ENCODE peak calls at places on chromosomes 6 and 20, in four cellular contexts. One of them, this sample, is unnamed.

GRCh38 chr6:169188051-169188863 is 65.4 kb downstream of the THBS2 start:
- DNase-seq in PC-3: peak; percentile 37
- DNase-seq in breast epithelium: no peak
- DNase-seq in adrenal gland: no peak
- DNase-seq in this sample: peak; percentile 65

GRCh38 chr6:139429559-139430150 is 55.2 kb upstream of the CITED2 start:
- DNase-seq in PC-3: no peak
- DNase-seq in breast epithelium: no peak
- DNase-seq in adrenal gland: no peak
- DNase-seq in this sample: no peak

GRCh38 chr6:37732688-37733087 is 35.0 kb upstream of the MDGA1 start:
- DNase-seq in PC-3: no peak
- DNase-seq in breast epithelium: no peak
- DNase-seq in adrenal gland: no peak
- DNase-seq in this sample: no peak

GRCh38 chr6:158460602-158461092 is 99.2 kb upstream of the TMEM181 start:
- DNase-seq in PC-3: peak; percentile 63
- DNase-seq in breast epithelium: no peak
- DNase-seq in adrenal gland: no peak
- DNase-seq in this sample: peak; percentile 61

GRCh38 chr6:7730003-7730402 is 4.1 kb downstream of the BMP6 start:
- DNase-seq in PC-3: peak; percentile 10
- DNase-seq in breast epithelium: no peak
- DNase-seq in adrenal gland: no peak
- DNase-seq in this sample: no peak

GRCh38 chr20:31602430-31602778 is 2.7 kb upstream of the ID1 start:
- DNase-seq in PC-3: no peak
- DNase-seq in breast epithelium: no peak
- DNase-seq in adrenal gland: no peak
- DNase-seq in this sample: peak; percentile 43

GRCh38 chr6:111842271-111842822 is 30.9 kb downstream of the FYN start:
- DNase-seq in PC-3: no peak
- DNase-seq in breast epithelium: no peak
- DNase-seq in adrenal gland: no peak
- DNase-seq in this sample: no peak

GRCh38 chr6:57024321-57024720 is 22.2 kb upstream of the KIAA1586 start:
- DNase-seq in PC-3: no peak
- DNase-seq in breast epithelium: no peak
- DNase-seq in adrenal gland: no peak
- DNase-seq in this sample: no peak

GRCh38 chr6:6700421-6700820 is 111.9 kb downstream of the LY86 start:
- DNase-seq in PC-3: no peak
- DNase-seq in breast epithelium: no peak
- DNase-seq in adrenal gland: no peak
- DNase-seq in this sample: no peak

GRCh38 chr6:141685416-141685815 is 447.3 kb upstream of the GJE1 start:
- DNase-seq in PC-3: no peak
- DNase-seq in breast epithelium: no peak
- DNase-seq in adrenal gland: no peak
- DNase-seq in this sample: no peak

GRCh38 chr20:19995220-19995863 is 21.8 kb upstream of the NAA20 start:
- DNase-seq in PC-3: peak; percentile 77
- DNase-seq in breast epithelium: no peak
- DNase-seq in adrenal gland: no peak
- DNase-seq in this sample: peak; percentile 13

GRCh38 chr6:139951172-139951571 is 576.7 kb upstream of the CITED2 start:
- DNase-seq in PC-3: no peak
- DNase-seq in breast epithelium: no peak
- DNase-seq in adrenal gland: no peak
- DNase-seq in this sample: no peak

GRCh38 chr20:38863024-38863851 is 57.7 kb downstream of the PPP1R16B start:
- DNase-seq in PC-3: no peak
- DNase-seq in breast epithelium: no peak
- DNase-seq in adrenal gland: no peak
- DNase-seq in this sample: no peak

GRCh38 chr6:22899446-22899845 is 330.1 kb downstream of the HDGFL1 start:
- DNase-seq in PC-3: no peak
- DNase-seq in breast epithelium: no peak
- DNase-seq in adrenal gland: no peak
- DNase-seq in this sample: no peak

GRCh38 chr6:140183881-140184280 is 809.4 kb upstream of the CITED2 start:
- DNase-seq in PC-3: no peak
- DNase-seq in breast epithelium: no peak
- DNase-seq in adrenal gland: no peak
- DNase-seq in this sample: no peak

GRCh38 chr6:160348552-160349441 is 619 bp downstream of the SLC22A3 start:
- DNase-seq in PC-3: peak; percentile 20
- DNase-seq in breast epithelium: no peak
- DNase-seq in adrenal gland: peak; percentile 51
- DNase-seq in this sample: peak; percentile 28

GRCh38 chr6:44078795-44079671 is 48.2 kb downstream of the MRPL14 start:
- DNase-seq in PC-3: peak; percentile 92
- DNase-seq in breast epithelium: peak; percentile 80
- DNase-seq in adrenal gland: peak; percentile 70
- DNase-seq in this sample: peak; percentile 73

GRCh38 chr6:85008311-85009015 is 244.1 kb upstream of the TBX18 start:
- DNase-seq in PC-3: peak; percentile 27
- DNase-seq in breast epithelium: no peak
- DNase-seq in adrenal gland: no peak
- DNase-seq in this sample: no peak

GRCh38 chr6:112468359-112468758 is 121.2 kb downstream of the RFPL4B start:
- DNase-seq in PC-3: peak; percentile 72
- DNase-seq in breast epithelium: no peak
- DNase-seq in adrenal gland: no peak
- DNase-seq in this sample: no peak

GRCh38 chr20:4457566-4458543 is 263.9 kb upstream of the PRND start:
- DNase-seq in PC-3: peak; percentile 93
- DNase-seq in breast epithelium: no peak
- DNase-seq in adrenal gland: no peak
- DNase-seq in this sample: no peak

GRCh38 chr6:85004283-85005010 is 240.0 kb upstream of the TBX18 start:
- DNase-seq in PC-3: no peak
- DNase-seq in breast epithelium: no peak
- DNase-seq in adrenal gland: no peak
- DNase-seq in this sample: no peak

GRCh38 chr6:139028242-139028657 is 295 bp upstream of the ABRACL start:
- DNase-seq in PC-3: no peak
- DNase-seq in breast epithelium: no peak
- DNase-seq in adrenal gland: no peak
- DNase-seq in this sample: no peak

GRCh38 chr6:83193747-83194582 is 808 bp downstream of the RWDD2A start:
- DNase-seq in PC-3: peak; percentile 45
- DNase-seq in breast epithelium: no peak
- DNase-seq in adrenal gland: peak; percentile 71
- DNase-seq in this sample: peak; percentile 43

GRCh38 chr6:88566746-88567534 is 396.5 kb downstream of the RNGTT start:
- DNase-seq in PC-3: no peak
- DNase-seq in breast epithelium: no peak
- DNase-seq in adrenal gland: no peak
- DNase-seq in this sample: no peak

GRCh38 chr6:166490671-166491500 is 95.6 kb downstream of the RAMACL start:
- DNase-seq in PC-3: no peak
- DNase-seq in breast epithelium: no peak
- DNase-seq in adrenal gland: no peak
- DNase-seq in this sample: no peak

GRCh38 chr6:137297887-137298286 is 78.7 kb upstream of the IFNGR1 start:
- DNase-seq in PC-3: peak; percentile 63
- DNase-seq in breast epithelium: no peak
- DNase-seq in adrenal gland: peak; percentile 16
- DNase-seq in this sample: no peak

GRCh38 chr20:49045440-49046086 is 549 bp upstream of the CSE1L start:
- DNase-seq in PC-3: no peak
- DNase-seq in breast epithelium: no peak
- DNase-seq in adrenal gland: peak; percentile 42
- DNase-seq in this sample: peak; percentile 5

GRCh38 chr6:32991972-32992371 is 17.4 kb downstream of the HLA-DOA start:
- DNase-seq in PC-3: no peak
- DNase-seq in breast epithelium: no peak
- DNase-seq in adrenal gland: no peak
- DNase-seq in this sample: no peak

GRCh38 chr20:6768228-6769185 is 1.0 kb downstream of the BMP2 start:
- DNase-seq in PC-3: no peak
- DNase-seq in breast epithelium: no peak
- DNase-seq in adrenal gland: peak; percentile 33
- DNase-seq in this sample: peak; percentile 28

GRCh38 chr6:5606546-5606945 is 345.2 kb downstream of the FARS2 start:
- DNase-seq in PC-3: no peak
- DNase-seq in breast epithelium: no peak
- DNase-seq in adrenal gland: no peak
- DNase-seq in this sample: no peak

GRCh38 chr20:20369353-20370086 is 1.6 kb downstream of the INSM1 start:
- DNase-seq in PC-3: peak; percentile 33
- DNase-seq in breast epithelium: no peak
- DNase-seq in adrenal gland: no peak
- DNase-seq in this sample: no peak

GRCh38 chr6:170076466-170077165 is 214.3 kb downstream of the DLL1 start:
- DNase-seq in PC-3: no peak
- DNase-seq in breast epithelium: no peak
- DNase-seq in adrenal gland: no peak
- DNase-seq in this sample: no peak

DNA sequence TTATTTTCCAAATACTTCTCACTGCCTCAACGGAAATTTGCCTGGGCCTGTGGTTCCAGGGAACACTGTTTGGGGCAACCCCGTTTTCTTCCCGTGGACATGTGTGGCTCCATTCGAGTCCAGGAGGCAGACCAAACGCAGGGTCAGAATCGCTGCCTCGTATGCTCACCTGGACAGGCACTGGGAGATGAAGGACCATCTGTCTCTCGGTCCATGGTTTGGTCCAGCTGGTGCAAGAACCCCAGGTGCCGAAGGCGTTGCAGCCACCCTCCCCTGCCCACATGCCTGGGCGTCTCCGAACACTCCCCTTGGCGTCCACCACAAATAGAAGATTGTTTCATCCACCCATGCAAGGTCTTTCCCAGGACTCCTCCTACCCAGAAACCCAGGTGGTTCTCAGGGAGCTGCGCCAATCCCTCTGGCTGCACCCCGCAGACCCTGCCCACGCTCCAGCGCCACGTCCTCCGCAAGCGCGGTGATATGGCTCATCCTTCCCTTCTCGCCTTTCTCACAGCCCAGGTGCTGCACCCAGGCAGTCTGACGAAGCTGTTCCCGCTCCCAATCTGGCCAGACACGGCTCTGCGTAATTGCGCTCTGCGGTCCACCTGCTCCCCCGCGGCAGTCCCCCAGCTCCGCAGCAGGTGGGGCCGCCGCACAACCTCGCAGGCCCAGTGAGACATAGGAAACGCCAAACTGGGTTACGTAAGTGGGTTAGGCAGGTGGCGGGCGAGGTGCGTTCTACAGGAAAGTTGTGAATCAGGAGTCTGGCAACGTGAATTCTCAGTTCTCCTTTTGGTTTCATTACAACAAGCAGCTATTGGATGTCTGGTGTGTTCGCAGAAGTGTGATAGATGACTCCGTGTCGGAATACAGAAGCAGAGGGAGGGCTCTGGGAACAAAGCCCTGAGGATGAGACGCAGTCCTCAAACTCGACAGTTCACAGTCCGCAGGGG is 146.2 kb upstream of the ECI2 start:
- DNase-seq in PC-3: peak; percentile 81
- DNase-seq in breast epithelium: peak; percentile 56
- DNase-seq in adrenal gland: peak; percentile 62
- DNase-seq in this sample: peak; percentile 4
- H3K4me3 ChIP-seq in PC-3: peak overlapping the region; percentile 60
- H3K4me3 ChIP-seq in breast epithelium: peak overlapping the region; percentile 44
- H3K4me3 ChIP-seq in adrenal gland: no peak overlapping the region
- H3K4me3 ChIP-seq in this sample: no peak overlapping the region

GRCh38 chr20:24579475-24579874 is 110.0 kb downstream of the SYNDIG1 start:
- DNase-seq in PC-3: no peak
- DNase-seq in breast epithelium: no peak
- DNase-seq in adrenal gland: no peak
- DNase-seq in this sample: no peak

GRCh38 chr20:24582373-24583168 is 113.1 kb downstream of the SYNDIG1 start:
- DNase-seq in PC-3: no peak
- DNase-seq in breast epithelium: no peak
- DNase-seq in adrenal gland: no peak
- DNase-seq in this sample: no peak

GRCh38 chr20:24581443-24582170 is 112.2 kb downstream of the SYNDIG1 start:
- DNase-seq in PC-3: no peak
- DNase-seq in breast epithelium: no peak
- DNase-seq in adrenal gland: no peak
- DNase-seq in this sample: no peak

GRCh38 chr20:24580006-24580405 is 110.6 kb downstream of the SYNDIG1 start:
- DNase-seq in PC-3: no peak
- DNase-seq in breast epithelium: no peak
- DNase-seq in adrenal gland: no peak
- DNase-seq in this sample: no peak

GRCh38 chr20:24580855-24581254 is 111.4 kb downstream of the SYNDIG1 start:
- DNase-seq in PC-3: no peak
- DNase-seq in breast epithelium: no peak
- DNase-seq in adrenal gland: no peak
- DNase-seq in this sample: no peak
- H3K27me3 ChIP-seq in PC-3: peaks cover 87% of the 10 kb centered on the region
- H3K27me3 ChIP-seq in breast epithelium: peaks cover 8% of the 10 kb centered on the region
- H3K27me3 ChIP-seq in adrenal gland: no peaks in the 10 kb centered on the region
- H3K27me3 ChIP-seq in this sample: no peaks in the 10 kb centered on the region

GRCh38 chr20:62977613-62978558 is 25.4 kb downstream of the SLC17A9 start:
- DNase-seq in PC-3: peak; percentile 62
- DNase-seq in breast epithelium: no peak
- DNase-seq in adrenal gland: no peak
- DNase-seq in this sample: peak; percentile 29
- H3K4me3 ChIP-seq in PC-3: no peak overlapping the region
- H3K4me3 ChIP-seq in breast epithelium: no peak overlapping the region
- H3K4me3 ChIP-seq in adrenal gland: no peak overlapping the region
- H3K4me3 ChIP-seq in this sample: no peak overlapping the region

DNA sequence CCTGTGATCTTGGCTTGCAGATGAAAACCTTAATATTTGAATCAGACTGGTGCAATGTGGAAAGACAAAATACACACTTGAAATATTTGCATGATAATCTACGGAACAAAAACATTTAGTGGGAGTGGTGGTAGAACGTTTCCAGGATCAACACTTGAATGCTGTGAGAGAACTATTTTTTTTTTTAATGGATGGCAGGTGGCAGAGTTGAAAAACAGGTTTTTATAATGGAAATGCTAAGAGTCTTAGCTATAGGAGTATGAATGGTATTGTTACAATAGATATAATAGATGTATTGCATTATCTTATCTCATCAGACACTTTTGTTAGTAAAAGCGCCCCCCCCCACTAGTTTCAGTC is 49.2 kb downstream of the CDKAL1 start:
- DNase-seq in PC-3: no peak
- DNase-seq in breast epithelium: no peak
- DNase-seq in adrenal gland: no peak
- DNase-seq in this sample: no peak
- H3K27me3 ChIP-seq in PC-3: no peaks in the 10 kb centered on the region
- H3K27me3 ChIP-seq in breast epithelium: no peaks in the 10 kb centered on the region
- H3K27me3 ChIP-seq in adrenal gland: no peaks in the 10 kb centered on the region
- H3K27me3 ChIP-seq in this sample: no peaks in the 10 kb centered on the region

GRCh38 chr6:134873500-134874388 is 76.2 kb downstream of the ALDH8A1 start:
- DNase-seq in PC-3: no peak
- DNase-seq in breast epithelium: no peak
- DNase-seq in adrenal gland: no peak
- DNase-seq in this sample: no peak
- H3K4me3 ChIP-seq in PC-3: no peak overlapping the region
- H3K4me3 ChIP-seq in breast epithelium: no peak overlapping the region
- H3K4me3 ChIP-seq in adrenal gland: no peak overlapping the region
- H3K4me3 ChIP-seq in this sample: no peak overlapping the region

This sample was measured in MG63.